ENCODE peak calls at places on chromosomes 4 and X, in five cellular contexts. H is SK-N-SH, U is thoracic aorta, N is PC-3, P is GM20000. K is an unnamed sample.

GRCh38 chr4:54475546-54475945 is 182.2 kb upstream of the KIT start:
- DNase-seq in H (no peak), U (no peak), N (no peak), P (no peak), K (no peak)

GRCh38 chr4:102599455-102599854 is 98.3 kb downstream of the NFKB1 start:
- DNase-seq in H (no peak), U (no peak), N (no peak), P (no peak), K (peak)

GRCh38 chr4:96108146-96108545 is 268.3 kb downstream of the PDHA2 start:
- DNase-seq in H (no peak), U (no peak), N (no peak), P (no peak), K (no peak)

GRCh38 chr4:22488136-22488535 is 27.7 kb downstream of the ADGRA3 start:
- DNase-seq in H (no peak), U (no peak), N (no peak), P (no peak), K (no peak)

GRCh38 chrX:153969904-153970397 is 1.7 kb downstream of the HCFC1 start:
- DNase-seq in H (peak), U (no peak), N (peak), P (no peak), K (no peak)

GRCh38 chr4:128461300-128462103 is 173.9 kb upstream of the PGRMC2 start:
- DNase-seq in H (no peak), U (no peak), N (peak), P (no peak), K (peak)

GRCh38 chrX:105945266-105945665 is 93.3 kb downstream of the SERPINA7 start:
- DNase-seq in H (no peak), U (no peak), N (peak), P (no peak), K (no peak)

GRCh38 chr4:47390438-47391125 is 72.9 kb downstream of the COMMD8 start:
- DNase-seq in H (no peak), U (no peak), N (no peak), P (no peak), K (no peak)

GRCh38 chr4:156999175-156999517 is 27.5 kb upstream of the PDGFC start:
- DNase-seq in H (no peak), U (no peak), N (peak), P (no peak), K (peak)

GRCh38 chrX:20254712-20255299 is 11.9 kb downstream of the RPS6KA3 start:
- DNase-seq in H (no peak), U (no peak), N (peak), P (no peak), K (peak)

GRCh38 chr4:53688186-53688790 is 97.0 kb upstream of the LNX1 start:
- DNase-seq in H (peak), U (no peak), N (peak), P (peak), K (peak)

GRCh38 chr4:156959298-156959702 is 12.3 kb downstream of the PDGFC start:
- DNase-seq in H (no peak), U (no peak), N (peak), P (no peak), K (no peak)

GRCh38 chr4:41839945-41840854 is 91.7 kb upstream of the PHOX2B start:
- DNase-seq in H (no peak), U (no peak), N (peak), P (peak), K (peak)

GRCh38 chr4:56619816-56620215 is 61.3 kb downstream of the HOPX start:
- DNase-seq in H (no peak), U (no peak), N (no peak), P (no peak), K (no peak)

GRCh38 chr4:43564601-43565000 is 672.1 kb downstream of the GRXCR1 start:
- DNase-seq in H (no peak), U (no peak), N (no peak), P (no peak), K (no peak)

GRCh38 chr4:56619160-56619559 is 61.9 kb downstream of the HOPX start:
- DNase-seq in H (peak), U (no peak), N (peak), P (no peak), K (peak)

GRCh38 chr4:174320501-174321199 is 36.9 kb downstream of the CEP44 start:
- DNase-seq in H (no peak), U (no peak), N (no peak), P (no peak), K (no peak)

GRCh38 chr4:57131849-57132745 is 21.9 kb upstream of the IGFBP7 start:
- DNase-seq in H (no peak), U (no peak), N (peak), P (no peak), K (no peak)

GRCh38 chrX:117510453-117510852 is 606.2 kb downstream of the KLHL13 start:
- DNase-seq in H (peak), U (no peak), N (no peak), P (no peak), K (peak)
- TF ChIP-seq CTCF in H (peak), U (no peak), N (no peak), P (no peak), K (peak)

DNA sequence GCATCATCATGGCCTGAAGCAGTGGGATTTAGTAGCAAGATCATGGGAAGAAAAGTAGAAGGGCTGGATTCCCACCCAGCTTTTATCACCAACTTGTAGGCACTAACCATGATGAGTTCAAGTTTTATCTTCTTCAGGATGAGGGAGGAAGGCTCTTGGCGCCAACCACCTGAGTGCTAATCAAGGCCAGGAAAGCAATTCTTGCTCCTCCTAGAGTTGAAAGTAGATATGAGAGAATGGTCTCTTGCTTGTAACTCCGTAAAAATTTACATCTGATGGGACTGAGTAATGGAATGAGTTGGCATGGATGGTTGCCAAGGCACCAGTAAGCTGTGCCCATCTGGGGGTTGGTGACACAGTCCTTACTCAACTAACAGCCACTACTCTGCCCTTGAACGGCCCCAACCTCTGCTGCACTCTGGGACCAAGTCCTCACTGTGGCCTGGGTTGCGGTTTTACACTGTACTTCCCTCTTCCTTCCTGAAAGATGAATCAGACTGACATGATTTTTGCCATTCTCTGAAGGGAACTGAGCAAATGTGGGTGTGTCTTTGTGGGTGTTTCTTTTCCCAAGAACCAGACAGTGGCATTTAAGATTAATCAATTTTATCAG is 39.4 kb upstream of the NDP start:
- DNase-seq in H (no peak), U (peak), N (peak), P (no peak), K (peak)
- TF ChIP-seq CTCF in H (peak), U (no peak), N (peak), P (no peak), K (peak)

GRCh38 chr4:8186883-8187282 is 12.2 kb upstream of the SH3TC1 start:
- DNase-seq in H (no peak), U (no peak), N (no peak), P (no peak), K (no peak)

GRCh38 chr4:8189551-8190466 is 9.3 kb upstream of the SH3TC1 start:
- DNase-seq in H (peak), U (no peak), N (no peak), P (no peak), K (no peak)

GRCh38 chr4:8191136-8191747 is 7.8 kb upstream of the SH3TC1 start:
- DNase-seq in H (no peak), U (no peak), N (peak), P (no peak), K (peak)

GRCh38 chr4:8188085-8188484 is 11.0 kb upstream of the SH3TC1 start:
- DNase-seq in H (peak), U (no peak), N (peak), P (no peak), K (peak)

DNA sequence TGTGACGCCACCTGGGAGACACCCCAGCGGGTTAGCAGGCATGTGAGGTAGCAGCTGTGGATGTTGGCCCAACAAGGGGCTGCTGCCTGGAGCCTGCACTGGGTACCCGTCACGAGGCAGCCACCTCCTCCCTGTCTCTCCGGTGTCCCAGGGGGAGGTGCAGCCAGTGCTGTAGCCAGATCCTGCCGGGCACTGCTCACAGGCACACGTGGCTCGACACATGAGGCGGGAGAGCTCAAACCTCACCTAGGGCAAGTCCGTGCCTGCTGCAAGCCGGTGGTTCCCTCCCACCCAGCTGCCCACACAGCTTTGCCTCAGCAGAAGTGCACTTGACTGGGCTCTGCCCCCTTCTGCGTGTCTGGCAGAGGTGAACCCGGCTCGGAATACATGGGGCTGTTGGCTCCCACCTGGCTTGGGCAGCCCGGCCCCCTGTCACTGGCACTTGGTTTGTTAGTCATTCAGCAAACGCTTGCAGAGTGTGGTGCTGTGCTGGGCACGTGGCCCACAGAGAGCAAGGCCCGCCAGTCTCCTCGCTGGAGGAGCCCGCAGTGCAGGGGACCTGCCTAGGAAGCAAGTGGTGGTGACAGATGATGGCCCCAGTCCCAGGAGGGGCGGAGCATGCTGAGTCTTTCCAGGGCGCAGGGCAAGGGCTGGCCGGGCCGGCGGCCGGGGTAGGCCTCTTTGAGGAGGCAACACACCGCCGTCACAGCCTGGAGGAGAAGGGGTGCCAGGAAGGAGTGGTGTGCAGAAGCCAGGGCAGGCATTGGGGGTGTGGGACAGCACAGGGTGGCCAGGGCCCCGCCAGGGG is 10.1 kb upstream of the SH3TC1 start:
- DNase-seq in H (no peak), U (no peak), N (peak), P (no peak), K (peak)
- TF ChIP-seq CTCF in H (no peak), U (no peak), N (no peak), P (no peak), K (no peak)

GRCh38 chr4:26062221-26062620 is 148.2 kb downstream of the SMIM20 start:
- DNase-seq in H (no peak), U (no peak), N (no peak), P (no peak), K (no peak)

GRCh38 chr4:26059391-26060154 is 145.6 kb downstream of the SMIM20 start:
- DNase-seq in H (no peak), U (no peak), N (no peak), P (no peak), K (no peak)

GRCh38 chr4:26060286-26060685 is 146.3 kb downstream of the SMIM20 start:
- DNase-seq in H (no peak), U (no peak), N (peak), P (no peak), K (no peak)

GRCh38 chr4:26058537-26058936 is 144.5 kb downstream of the SMIM20 start:
- DNase-seq in H (peak), U (no peak), N (no peak), P (peak), K (peak)

DNA sequence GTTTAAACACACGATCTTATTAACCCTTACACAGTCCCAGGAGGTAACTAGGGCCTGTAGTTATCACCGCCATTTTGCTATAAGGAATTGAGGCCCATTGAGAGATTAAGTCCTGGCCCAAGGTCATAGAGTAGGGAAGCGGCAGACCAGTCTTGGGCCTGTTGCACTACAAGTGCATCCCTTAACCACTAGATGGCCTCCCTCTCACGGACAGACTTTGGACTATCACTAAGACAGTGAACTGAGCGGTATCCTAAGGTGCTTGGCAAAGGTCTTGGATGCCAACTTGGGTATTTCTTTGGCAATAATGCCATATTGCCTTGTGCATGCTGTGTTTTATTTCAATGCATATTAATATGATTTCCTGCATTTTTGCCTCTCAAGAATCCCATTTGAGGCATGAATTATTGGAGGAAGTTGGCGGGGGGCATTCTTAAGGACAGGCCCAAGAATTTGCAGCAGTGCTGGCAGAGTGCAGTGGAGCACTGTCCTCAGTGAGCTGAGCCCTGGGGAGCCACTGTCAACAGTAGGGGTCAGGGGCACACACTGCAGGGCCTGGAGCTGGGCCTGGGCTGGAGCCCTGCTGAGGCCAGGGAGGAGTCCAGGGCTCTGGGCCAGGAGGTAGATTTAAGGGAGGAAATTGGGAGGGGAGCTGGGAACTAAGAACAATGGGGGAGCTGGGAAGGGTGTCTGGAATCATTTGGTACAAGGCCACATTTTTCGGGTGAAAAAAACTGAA is 147.4 kb downstream of the SMIM20 start:
- DNase-seq in H (peak), U (no peak), N (peak), P (peak), K (peak)
- TF ChIP-seq CTCF in H (peak), U (peak), N (peak), P (peak), K (peak)

K was measured in MCF 10A.